ENCODE peak calls at places on chromosomes 11 and 22, in five cellular contexts. W is heart left ventricle, Z is A673, M is astrocyte, V is ovary. T is an unnamed sample. For H3K4me1, the result is how much of the 10 kb centered on the place peaks cover.

GRCh38 chr11:99464985-99465384 is 444.2 kb downstream of the CNTN5 start:
- DNase-seq in W (no peak), Z (no peak), M (no peak), V (no peak), T (no peak)

GRCh38 chr11:2097356-2097997 is 41.7 kb downstream of the IGF2 start:
- DNase-seq in W (peak), Z (no peak), M (peak), V (peak), T (no peak)

GRCh38 chr22:50209893-50210292 is 9.1 kb downstream of the SELENOO start:
- DNase-seq in W (peak), Z (peak), M (no peak), V (peak), T (peak)

GRCh38 chr11:130371004-130371590 is 56.4 kb upstream of the ZBTB44 start:
- DNase-seq in W (no peak), Z (no peak), M (no peak), V (no peak), T (no peak)

GRCh38 chr22:44164031-44164430 is 16.7 kb upstream of the PARVG start:
- DNase-seq in W (no peak), Z (no peak), M (no peak), V (no peak), T (no peak)

GRCh38 chr11:73716153-73717056 is 44.5 kb downstream of the RAB6A start:
- DNase-seq in W (no peak), Z (peak), M (no peak), V (no peak), T (no peak)

GRCh38 chr22:20446383-20446970 is 8.9 kb upstream of the SCARF2 start:
- DNase-seq in W (peak), Z (no peak), M (no peak), V (no peak), T (no peak)

GRCh38 chr11:129694966-129695365 is 120.7 kb upstream of the TMEM45B start:
- DNase-seq in W (no peak), Z (peak), M (peak), V (no peak), T (no peak)

GRCh38 chr11:18321622-18321990 is 334 bp downstream of the HPS5 start:
- DNase-seq in W (no peak), Z (no peak), M (no peak), V (no peak), T (no peak)

GRCh38 chr11:12245091-12245490 is 132.3 kb upstream of the PARVA start:
- DNase-seq in W (no peak), Z (no peak), M (peak), V (no peak), T (no peak)

GRCh38 chr11:69476715-69477025 is 4.8 kb upstream of the LINC01488 start:
- DNase-seq in W (peak), Z (no peak), M (no peak), V (no peak), T (no peak)

GRCh38 chr11:37858398-37858797 is 1260.4 kb upstream of the RAG2 start:
- DNase-seq in W (no peak), Z (peak), M (no peak), V (no peak), T (no peak)

GRCh38 chr11:93054881-93055280 is 85.4 kb downstream of the MTNR1B start:
- DNase-seq in W (no peak), Z (peak), M (peak), V (no peak), T (peak)

GRCh38 chr11:45803981-45804805 is 756 bp upstream of the SLC35C1 start:
- DNase-seq in W (peak), Z (peak), M (peak), V (peak), T (peak)

GRCh38 chr11:65225284-65226102 is 36.3 kb upstream of the POLA2 start:
- DNase-seq in W (peak), Z (peak), M (peak), V (peak), T (peak)

GRCh38 chr11:27722117-27722844 is 22.0 kb upstream of the BDNF start:
- DNase-seq in W (no peak), Z (peak), M (peak), V (no peak), T (peak)

GRCh38 chr11:47986742-47987141 is 6.4 kb downstream of the PTPRJ start:
- DNase-seq in W (no peak), Z (no peak), M (no peak), V (no peak), T (peak)

GRCh38 chr11:63613517-63614135 is 607 bp downstream of the PLAAT3 start:
- DNase-seq in W (peak), Z (peak), M (no peak), V (peak), T (no peak)

GRCh38 chr11:63611395-63611747 is 2.9 kb downstream of the PLAAT3 start:
- DNase-seq in W (no peak), Z (no peak), M (no peak), V (no peak), T (no peak)

GRCh38 chr11:63616953-63617352 is 2.7 kb upstream of the PLAAT3 start:
- DNase-seq in W (no peak), Z (no peak), M (no peak), V (no peak), T (no peak)

GRCh38 chr11:63612181-63612580 is 2.1 kb downstream of the PLAAT3 start:
- DNase-seq in W (no peak), Z (no peak), M (no peak), V (no peak), T (no peak)

GRCh38 chr11:63614136-63614664 is at the start of gene PLAAT3:
- DNase-seq in W (peak), Z (peak), M (peak), V (peak), T (no peak)
- H3K4me1 ChIP-seq in W (under half), Z (under half), M (under half), V (under half), T (under half)

DNA sequence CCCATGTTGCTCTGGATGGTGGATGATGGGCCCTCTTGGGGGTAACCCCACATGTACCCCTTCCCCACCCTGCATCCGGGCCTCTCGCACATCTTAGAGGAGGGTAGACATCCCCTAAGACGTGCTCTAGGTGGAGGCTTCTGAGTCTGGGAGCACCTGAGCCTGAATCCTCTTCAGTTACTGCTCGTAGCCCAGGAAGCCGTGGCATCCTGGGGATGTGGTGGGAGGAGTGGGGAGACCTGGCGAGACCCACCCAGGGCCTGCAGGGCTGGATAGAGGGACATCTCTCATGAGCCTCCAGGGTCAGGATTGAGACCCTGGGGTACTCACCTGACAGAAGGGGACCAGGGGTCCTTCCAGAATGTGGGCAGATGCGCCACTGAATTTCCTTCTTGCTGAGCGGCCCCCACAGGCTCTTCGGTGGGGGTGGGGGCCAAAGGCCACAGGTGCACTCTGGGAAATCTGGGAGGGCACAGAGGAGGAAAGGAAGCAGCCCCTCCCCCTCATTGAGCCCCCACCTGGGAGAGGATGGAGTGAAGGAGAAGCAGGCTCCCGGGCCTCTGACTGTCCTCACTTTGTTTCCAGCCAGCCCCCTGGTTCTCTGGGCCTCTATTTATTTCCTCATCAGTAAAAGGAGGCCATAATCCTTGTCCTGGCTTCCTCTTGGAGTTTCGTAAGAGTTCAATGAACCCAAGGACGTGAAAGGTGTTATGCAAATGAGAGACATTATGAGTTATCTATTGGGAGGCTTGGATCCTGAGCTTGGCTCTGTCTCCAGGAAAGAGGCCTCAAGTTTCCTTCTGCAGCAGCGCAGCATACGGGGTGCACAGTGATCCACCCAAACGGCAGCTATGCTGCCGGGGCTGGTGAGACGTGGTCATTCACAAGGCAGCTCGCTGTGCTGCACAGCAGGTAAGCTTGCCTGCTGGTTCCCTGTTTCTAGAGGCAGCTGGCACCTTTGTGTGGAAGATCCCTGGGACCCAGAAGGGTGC is 31.2 kb downstream of the KCNJ4 start:
- DNase-seq in W (peak), Z (no peak), M (no peak), V (no peak), T (peak)
- TF ChIP-seq CTCF in W (no peak), Z (no peak), M (no peak), V (no peak), T (no peak)

DNA sequence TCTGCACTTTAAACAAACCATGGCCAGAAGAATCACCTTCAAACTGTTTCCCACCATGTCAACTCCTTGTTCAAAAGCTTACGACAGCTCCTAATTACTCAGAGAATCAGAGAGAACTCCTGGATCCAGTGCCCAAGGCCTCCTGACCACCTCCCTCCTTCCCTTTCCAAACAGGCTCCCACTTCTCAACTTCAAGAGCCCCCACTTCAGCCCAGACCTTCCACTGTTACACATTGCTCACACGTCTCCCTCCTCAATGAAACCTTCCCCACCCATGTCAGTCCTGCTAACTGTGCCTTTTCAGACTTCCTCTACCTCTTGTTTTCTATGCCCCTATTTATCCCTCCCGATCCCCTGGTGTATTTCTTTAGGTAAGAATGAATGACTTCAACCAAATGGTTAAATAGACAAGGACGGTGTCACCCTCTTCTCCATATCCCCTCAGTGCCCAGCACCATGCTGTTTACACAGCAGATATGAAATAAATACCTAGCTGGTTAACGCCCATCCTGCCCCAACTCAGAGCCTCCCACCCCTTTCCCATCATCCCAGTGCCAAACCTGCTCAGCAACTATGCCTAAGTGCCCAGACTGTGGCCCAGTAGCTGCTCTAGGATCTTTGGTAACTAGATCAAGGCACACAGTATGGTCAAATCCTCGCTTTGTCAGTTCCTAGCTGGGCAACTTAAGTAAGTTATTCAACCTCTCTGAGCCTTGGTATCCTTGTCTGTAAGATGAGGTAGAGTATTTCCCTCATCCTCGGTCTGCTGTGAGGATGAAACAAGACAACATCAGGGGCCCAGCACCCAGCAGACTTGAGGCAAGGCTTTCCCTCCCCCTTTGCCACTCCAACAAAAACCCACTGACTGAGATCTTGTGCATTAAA is 36.8 kb downstream of the PLEKHA7 start:
- DNase-seq in W (no peak), Z (no peak), M (no peak), V (no peak), T (no peak)
- H3K4me1 ChIP-seq in W (under half), Z (under half), M (under half), V (under half), T (under half)

DNA sequence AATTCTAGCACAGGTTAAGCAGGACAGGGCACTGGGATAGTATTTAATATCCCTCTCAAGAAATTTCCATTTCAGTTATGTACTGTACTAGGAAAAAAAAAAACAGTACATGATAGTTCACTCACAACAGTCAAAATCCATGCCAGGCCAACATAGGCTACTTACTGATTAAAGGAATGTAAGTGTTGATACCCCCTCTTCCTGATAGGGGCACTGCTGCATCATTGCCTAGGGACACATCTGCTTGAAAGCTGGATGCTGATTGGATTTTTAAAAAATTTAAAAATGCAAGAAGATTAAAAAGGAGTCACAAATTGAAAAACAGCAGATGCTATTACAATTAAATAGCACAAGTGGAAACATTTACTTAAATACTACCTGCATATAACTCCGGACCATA is 43.4 kb downstream of the APOL5 start:
- DNase-seq in W (no peak), Z (peak), M (no peak), V (no peak), T (no peak)
- TF ChIP-seq CTCF in W (peak), Z (peak), M (peak), V (no peak), T (peak)

GRCh38 chr11:75191330-75191717 is 40.4 kb downstream of the SLCO2B1 start:
- DNase-seq in W (no peak), Z (no peak), M (no peak), V (no peak), T (no peak)
- H3K4me1 ChIP-seq in W (under half), Z (under half), M (under half), V (under half), T (under half)

GRCh38 chr22:38718414-38718813 is 12.7 kb downstream of the GTPBP1 start:
- DNase-seq in W (no peak), Z (peak), M (peak), V (no peak), T (no peak)
- TF ChIP-seq CTCF in W (no peak), Z (peak), M (peak), V (peak), T (peak)

DNA sequence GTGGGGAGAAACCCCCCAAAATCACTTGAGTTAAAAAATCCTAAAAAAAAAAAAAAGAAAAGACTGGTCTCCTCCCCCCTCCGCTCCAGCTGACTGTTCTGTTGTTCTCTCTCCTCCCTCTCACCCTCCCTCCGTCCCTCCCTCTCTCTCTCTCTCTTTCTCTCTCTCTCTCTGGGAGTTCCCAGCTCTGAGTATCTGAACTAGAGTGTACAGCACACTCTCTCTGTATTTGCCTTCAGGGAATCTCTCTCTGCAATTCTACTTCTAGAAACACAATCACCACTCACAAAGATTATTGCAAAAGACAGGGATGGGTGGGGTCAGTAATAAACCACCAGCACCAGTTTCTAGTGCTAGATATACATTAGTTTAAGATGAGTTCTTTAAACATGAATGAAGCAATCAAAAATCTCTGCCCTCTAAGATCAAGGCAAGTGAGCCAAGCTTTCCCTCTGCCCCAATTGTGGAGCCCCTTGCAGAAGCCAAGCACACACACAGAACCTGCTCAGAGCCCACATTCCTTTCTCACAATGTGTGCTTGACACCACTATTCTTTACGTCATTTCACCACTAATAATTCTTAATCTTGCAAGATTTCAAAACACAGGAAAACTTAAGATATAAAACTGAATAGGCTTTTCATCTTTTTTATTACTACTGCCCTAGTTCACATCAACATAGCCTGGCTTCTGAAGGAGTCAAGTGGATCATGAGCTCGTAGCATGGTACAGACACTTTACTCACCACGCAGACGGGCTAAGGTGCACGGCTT is 133.5 kb downstream of the RBFOX2 start:
- DNase-seq in W (no peak), Z (peak), M (peak), V (peak), T (peak)
- H3K4me1 ChIP-seq in W (under half), Z (half or more), M (under half), V (under half), T (under half)

GRCh38 chr22:38494939-38495338 is 11.2 kb downstream of the DDX17 start:
- DNase-seq in W (no peak), Z (no peak), M (no peak), V (no peak), T (no peak)
- TF ChIP-seq CTCF in W (no peak), Z (no peak), M (no peak), V (no peak), T (no peak)